ENCODE peak calls at places on chromosomes 7 and 10, in five cellular contexts. A is heart left ventricle, D is mucosa of descending colon, H is kidney, M is SK-N-SH. O is an unnamed sample. For H3K9me3, the result is how much of the 10 kb centered on the place peaks cover.

GRCh38 chr7:100137851-100138760 is 10.6 kb upstream of the LAMTOR4 start:
- DNase-seq in A (no peak), D (no peak), H (no peak), M (no peak), O (peak)

GRCh38 chr10:100817268-100817839 is 72.0 kb downstream of the PAX2 start:
- DNase-seq in A (no peak), D (no peak), H (no peak), M (no peak), O (no peak)

GRCh38 chr7:151339651-151340377 is 1.8 kb upstream of the NUB1 start:
- DNase-seq in A (no peak), D (no peak), H (no peak), M (no peak), O (no peak)

GRCh38 chr10:92291610-92291859 is 568 bp downstream of the MARCHF5 start:
- DNase-seq in A (peak), D (no peak), H (no peak), M (no peak), O (no peak)

GRCh38 chr10:11178606-11179221 is 161.0 kb downstream of the CELF2 start:
- DNase-seq in A (peak), D (peak), H (no peak), M (peak), O (no peak)

GRCh38 chr10:30365278-30365677 is 16.2 kb upstream of the MTPAP start:
- DNase-seq in A (no peak), D (no peak), H (no peak), M (no peak), O (no peak)

GRCh38 chr7:12554848-12555247 is 15.7 kb upstream of the SCIN start:
- DNase-seq in A (no peak), D (no peak), H (no peak), M (no peak), O (no peak)

GRCh38 chr7:23523486-23524075 is 8.2 kb downstream of the TRA2A start:
- DNase-seq in A (no peak), D (no peak), H (no peak), M (no peak), O (no peak)

GRCh38 chr7:92057375-92057774 is 76.9 kb downstream of the CYP51A1 start:
- DNase-seq in A (no peak), D (no peak), H (no peak), M (no peak), O (no peak)

GRCh38 chr10:47400251-47400650 is 16.2 kb upstream of the ZNF488 start:
- DNase-seq in A (no peak), D (no peak), H (peak), M (no peak), O (no peak)

GRCh38 chr10:93294004-93294403 is 188.1 kb downstream of the MYOF start:
- DNase-seq in A (no peak), D (no peak), H (no peak), M (no peak), O (no peak)

GRCh38 chr10:29189272-29189671 is 99.6 kb upstream of the LYZL1 start:
- DNase-seq in A (no peak), D (no peak), H (no peak), M (no peak), O (peak)

GRCh38 chr10:49036638-49037037 is 78.7 kb downstream of the VSTM4 start:
- DNase-seq in A (no peak), D (no peak), H (no peak), M (no peak), O (no peak)

GRCh38 chr10:91163709-91164474 is 56.6 kb upstream of the PCGF5 start:
- DNase-seq in A (peak), D (peak), H (peak), M (peak), O (peak)

GRCh38 chr7:107933386-107934013 is 42.5 kb downstream of the DLD start:
- DNase-seq in A (no peak), D (no peak), H (no peak), M (no peak), O (no peak)

GRCh38 chr7:81111358-81111757 is 192.5 kb upstream of the SEMA3C start:
- DNase-seq in A (no peak), D (no peak), H (no peak), M (peak), O (no peak)

GRCh38 chr7:7761340-7761973 is 43.0 kb upstream of the RPA3 start:
- DNase-seq in A (no peak), D (no peak), H (no peak), M (no peak), O (no peak)

GRCh38 chr7:131100357-131101054 is 227.2 kb upstream of the MKLN1 start:
- DNase-seq in A (no peak), D (no peak), H (no peak), M (no peak), O (no peak)

GRCh38 chr7:144410441-144410840 is 6.9 kb upstream of the NOBOX start:
- DNase-seq in A (no peak), D (no peak), H (no peak), M (no peak), O (no peak)

GRCh38 chr7:144416341-144416740 is 12.8 kb upstream of the NOBOX start:
- DNase-seq in A (no peak), D (no peak), H (no peak), M (no peak), O (no peak)

GRCh38 chr7:144415858-144416257 is 12.4 kb upstream of the NOBOX start:
- DNase-seq in A (no peak), D (no peak), H (no peak), M (no peak), O (no peak)

GRCh38 chr7:144414815-144415214 is 11.3 kb upstream of the NOBOX start:
- DNase-seq in A (no peak), D (no peak), H (no peak), M (no peak), O (no peak)
- H3K9me3 ChIP-seq in A (under half), D (under half), H (under half), M (under half), O (under half)

GRCh38 chr7:106737202-106737562 is 76.2 kb upstream of the CCDC71L start:
- DNase-seq in A (no peak), D (no peak), H (no peak), M (no peak), O (no peak)
- H3K4me3 ChIP-seq in A (no peak), D (no peak), H (no peak), M (no peak), O (peak)

GRCh38 chr10:85850736-85851135 is 515.9 kb downstream of the GRID1 start:
- DNase-seq in A (no peak), D (no peak), H (no peak), M (no peak), O (no peak)
- H3K9me3 ChIP-seq in A (under half), D (under half), H (under half), M (under half), O (under half)

GRCh38 chr10:43077421-43078171 is 727 bp downstream of the RET start:
- DNase-seq in A (no peak), D (no peak), H (no peak), M (peak), O (peak)
- H3K4me3 ChIP-seq in A (peak), D (no peak), H (no peak), M (peak), O (no peak)

DNA sequence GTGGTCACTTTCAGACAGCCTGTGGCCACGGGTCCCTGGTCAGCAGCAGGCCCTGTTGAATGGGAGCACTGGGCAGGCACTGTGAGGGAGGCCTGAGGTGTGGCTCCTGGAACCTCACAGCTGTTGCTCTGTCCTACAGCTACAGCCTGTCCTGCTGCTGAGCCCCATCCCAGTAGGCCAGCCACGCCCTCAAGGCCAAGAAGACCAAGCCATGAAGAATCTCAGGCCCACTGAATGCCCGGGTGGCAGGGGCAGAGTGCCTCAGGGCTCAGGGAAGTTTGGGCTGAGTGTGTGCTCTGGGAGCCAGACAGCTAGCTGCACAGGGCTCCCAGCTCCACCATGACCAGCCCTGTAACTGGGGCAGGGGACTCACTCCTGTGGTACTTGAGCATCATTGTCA is 363.5 kb upstream of the NUPR2 start:
- DNase-seq in A (no peak), D (no peak), H (no peak), M (no peak), O (no peak)
- H3K9me3 ChIP-seq in A (half or more), D (half or more), H (under half), M (under half), O (under half)

DNA sequence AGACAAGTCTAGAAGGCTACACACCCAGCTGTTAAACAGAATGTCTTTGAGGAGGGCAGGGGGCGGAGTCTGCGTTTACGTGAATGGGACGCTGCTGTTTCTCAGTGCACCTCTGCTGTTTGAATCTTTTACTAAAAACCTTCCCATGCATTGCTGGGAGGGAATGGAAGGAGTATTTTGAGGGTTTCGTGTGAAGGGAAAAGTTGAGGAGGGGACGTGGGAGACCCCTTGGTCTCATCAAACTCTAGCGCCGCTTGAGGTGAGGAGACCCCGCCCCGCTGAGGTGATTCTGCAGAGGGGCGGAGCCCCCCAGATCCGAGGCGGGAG is 474 bp upstream of the VCL start:
- DNase-seq in A (no peak), D (no peak), H (no peak), M (no peak), O (no peak)
- H3K4me3 ChIP-seq in A (peak), D (peak), H (peak), M (peak), O (peak)

GRCh38 chr7:138512885-138513284 is 52.8 kb downstream of the TRIM24 start:
- DNase-seq in A (no peak), D (no peak), H (no peak), M (no peak), O (no peak)

GRCh38 chr7:138512092-138512858 is 52.2 kb downstream of the TRIM24 start:
- DNase-seq in A (no peak), D (no peak), H (no peak), M (no peak), O (no peak)

GRCh38 chr7:138514044-138514443 is 54.0 kb downstream of the TRIM24 start:
- DNase-seq in A (no peak), D (no peak), H (no peak), M (no peak), O (peak)

GRCh38 chr7:138513344-138513871 is 53.3 kb downstream of the TRIM24 start:
- DNase-seq in A (no peak), D (no peak), H (no peak), M (no peak), O (no peak)

DNA sequence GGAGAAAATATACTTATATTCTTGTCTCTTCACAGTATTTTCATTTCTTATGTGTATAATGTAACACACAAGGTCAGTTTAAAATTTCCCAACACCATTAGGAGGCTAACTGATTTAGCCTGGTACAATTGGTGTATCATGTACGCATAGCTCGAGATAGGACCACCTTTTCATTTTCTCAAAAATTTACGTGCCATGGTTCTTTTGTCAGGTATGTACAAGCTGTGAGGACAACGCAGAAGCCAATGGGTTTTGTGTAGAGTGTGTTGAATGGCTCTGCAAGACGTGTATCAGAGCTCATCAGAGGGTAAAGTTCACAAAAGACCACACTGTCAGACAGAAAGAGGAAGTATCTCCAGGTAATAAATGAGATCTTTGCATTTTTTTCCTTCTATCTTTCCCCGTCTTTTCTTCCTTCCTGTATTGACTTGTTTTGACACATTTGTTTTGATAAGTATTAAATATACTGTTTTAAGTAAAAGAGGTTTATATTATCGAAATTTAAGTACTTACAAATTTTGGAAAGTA is 55.0 kb downstream of the TRIM24 start:
- DNase-seq in A (no peak), D (no peak), H (no peak), M (no peak), O (no peak)
- H3K9me3 ChIP-seq in A (under half), D (under half), H (under half), M (under half), O (under half)

GRCh38 chr7:132956556-132956955 is 125.3 kb downstream of the CHCHD3 start:
- DNase-seq in A (no peak), D (no peak), H (no peak), M (no peak), O (no peak)
- H3K4me3 ChIP-seq in A (no peak), D (no peak), H (no peak), M (no peak), O (no peak)

GRCh38 chr10:6082496-6083395 is 6.1 kb upstream of the RBM17 start:
- DNase-seq in A (peak), D (no peak), H (no peak), M (no peak), O (no peak)

GRCh38 chr10:6088721-6089333 is at the start of gene RBM17:
- DNase-seq in A (peak), D (peak), H (peak), M (peak), O (peak)

GRCh38 chr10:6086375-6087233 is 2.2 kb upstream of the RBM17 start:
- DNase-seq in A (peak), D (peak), H (peak), M (peak), O (peak)

GRCh38 chr10:6080417-6080973 is 8.3 kb upstream of the RBM17 start:
- DNase-seq in A (no peak), D (no peak), H (no peak), M (no peak), O (no peak)

GRCh38 chr10:6083523-6084475 is 5.0 kb upstream of the RBM17 start:
- DNase-seq in A (no peak), D (no peak), H (no peak), M (no peak), O (no peak)
- H3K9me3 ChIP-seq in A (under half), D (under half), H (under half), M (under half), O (under half)

O was measured in osteoblast.